ENCODE peak calls at places on chromosome 22, in seven cellular contexts. Z, V, C, X, F, T and N are unnamed samples.

GRCh38 chr22:46078241-46079092 is 71.9 kb upstream of the PPARA start:
- DNase-seq in Z (peak; percentile 84), V (peak; percentile 81), C (no peak), X (no peak), F (peak; percentile 51), T (no peak), N (peak; percentile 69)

GRCh38 chr22:40908895-40909294 is 42.3 kb upstream of the RBX1 start:
- DNase-seq in Z (no peak), V (no peak), C (no peak), X (no peak), F (no peak), T (no peak), N (no peak)

GRCh38 chr22:40216041-40216756 is 38.5 kb downstream of the TNRC6B start:
- DNase-seq in Z (no peak), V (no peak), C (no peak), X (no peak), F (no peak), T (no peak), N (no peak)

GRCh38 chr22:20246368-20247009 is 21.6 kb downstream of the RTN4R start:
- DNase-seq in Z (no peak), V (no peak), C (no peak), X (no peak), F (no peak), T (peak; percentile 65), N (no peak)

GRCh38 chr22:47304854-47305253 is 542.4 kb downstream of the TBC1D22A start:
- DNase-seq in Z (no peak), V (no peak), C (no peak), X (no peak), F (no peak), T (no peak), N (no peak)

GRCh38 chr22:26674211-26675190 is 17.1 kb downstream of the MIAT start:
- DNase-seq in Z (no peak), V (no peak), C (no peak), X (no peak), F (no peak), T (no peak), N (no peak)

GRCh38 chr22:46225631-46226030 is 24.5 kb downstream of the CDPF1 start:
- DNase-seq in Z (no peak), V (no peak), C (no peak), X (no peak), F (no peak), T (no peak), N (no peak)

GRCh38 chr22:43228863-43229262 is 41.9 kb upstream of the TTLL12 start:
- DNase-seq in Z (no peak), V (no peak), C (no peak), X (no peak), F (no peak), T (no peak), N (no peak)

GRCh38 chr22:48678171-48679135 is 1149.2 kb downstream of the BRD1 start:
- DNase-seq in Z (no peak), V (no peak), C (no peak), X (no peak), F (no peak), T (no peak), N (no peak)

GRCh38 chr22:28001171-28001835 is 82.2 kb upstream of the PITPNB start:
- DNase-seq in Z (no peak), V (no peak), C (no peak), X (no peak), F (no peak), T (no peak), N (no peak)

GRCh38 chr22:19748139-19748538 is 12.4 kb upstream of the TBX1 start:
- DNase-seq in Z (no peak), V (no peak), C (no peak), X (no peak), F (no peak), T (no peak), N (no peak)

GRCh38 chr22:49044091-49044490 is 783.6 kb downstream of the BRD1 start:
- DNase-seq in Z (no peak), V (no peak), C (no peak), X (no peak), F (no peak), T (no peak), N (no peak)

GRCh38 chr22:45777046-45777851 is 105.6 kb downstream of the ATXN10 start:
- DNase-seq in Z (no peak), V (no peak), C (no peak), X (no peak), F (no peak), T (no peak), N (no peak)

GRCh38 chr22:48083502-48083901 is 1321.1 kb downstream of the TBC1D22A start:
- DNase-seq in Z (no peak), V (no peak), C (no peak), X (no peak), F (no peak), T (no peak), N (no peak)

GRCh38 chr22:50439314-50440250 is 35.3 kb downstream of the SBF1 start:
- DNase-seq in Z (peak; percentile 13), V (no peak), C (no peak), X (no peak), F (no peak), T (no peak), N (no peak)

GRCh38 chr22:20226760-20227350 is 41.3 kb downstream of the RTN4R start:
- DNase-seq in Z (no peak), V (no peak), C (no peak), X (no peak), F (no peak), T (no peak), N (no peak)

GRCh38 chr22:44809456-44809855 is 57.1 kb downstream of the ARHGAP8 start:
- DNase-seq in Z (no peak), V (no peak), C (no peak), X (no peak), F (no peak), T (no peak), N (peak; percentile 20)

GRCh38 chr22:28822930-28823481 is 22.6 kb upstream of the XBP1 start:
- DNase-seq in Z (no peak), V (no peak), C (peak; percentile 73), X (no peak), F (no peak), T (peak; percentile 71), N (no peak)

GRCh38 chr22:19590696-19591095 is 66.5 kb upstream of the CLDN5 start:
- DNase-seq in Z (no peak), V (no peak), C (no peak), X (no peak), F (no peak), T (no peak), N (no peak)

GRCh38 chr22:41124086-41124485 is 31.7 kb downstream of the EP300 start:
- DNase-seq in Z (no peak), V (no peak), C (no peak), X (no peak), F (no peak), T (no peak), N (no peak)

GRCh38 chr22:27370987-27371386 is 430.6 kb downstream of the MN1 start:
- DNase-seq in Z (no peak), V (no peak), C (no peak), X (no peak), F (no peak), T (no peak), N (no peak)

GRCh38 chr22:28711820-28712777 is 29.5 kb downstream of the CHEK2 start:
- DNase-seq in Z (no peak), V (no peak), C (no peak), X (no peak), F (no peak), T (no peak), N (no peak)

GRCh38 chr22:26362471-26362870 is 66.6 kb upstream of the ASPHD2 start:
- DNase-seq in Z (no peak), V (no peak), C (no peak), X (no peak), F (no peak), T (no peak), N (no peak)

GRCh38 chr22:45212992-45213751 is 27.5 kb downstream of the KIAA0930 start:
- DNase-seq in Z (peak; percentile 57), V (peak; percentile 49), C (no peak), X (no peak), F (peak; percentile 51), T (no peak), N (no peak)

DNA sequence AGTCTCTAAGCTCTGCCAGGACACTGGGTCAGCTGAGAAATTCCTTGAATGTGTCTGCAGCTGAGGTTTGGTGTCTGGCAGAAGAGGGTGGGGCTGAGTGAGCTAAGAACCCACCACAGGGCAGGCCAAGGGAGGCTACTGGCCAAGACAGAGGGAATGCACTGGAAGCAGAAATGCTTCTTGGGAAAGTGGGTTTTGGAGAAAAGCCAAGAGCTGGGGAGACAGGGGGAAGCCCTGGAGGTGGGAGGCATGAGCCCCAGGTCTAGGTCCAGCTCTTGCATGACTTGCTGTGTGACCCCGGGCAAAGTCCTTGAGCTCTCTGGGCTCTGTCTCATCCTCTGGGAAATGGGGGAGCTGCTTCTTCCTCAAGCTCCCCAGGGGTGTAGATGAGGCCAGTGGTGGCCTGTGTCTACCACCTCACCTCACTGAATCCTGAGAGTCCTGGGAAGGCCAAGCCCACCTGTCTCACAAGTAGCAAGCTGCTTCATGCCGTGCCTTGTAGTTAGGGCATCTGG is 2.3 kb downstream of the MMP11 start:
- DNase-seq in Z (no peak), V (no peak), C (no peak), X (no peak), F (no peak), T (peak; percentile 60), N (no peak)
- H3K4me1 ChIP-seq in Z (peaks cover 10% of the 10 kb centered on the region), V (no peaks in the 10 kb centered on the region), C (peaks cover 12% of the 10 kb centered on the region), X (peaks cover 21% of the 10 kb centered on the region), F (peaks cover 7% of the 10 kb centered on the region), T (peaks cover 17% of the 10 kb centered on the region), N (peaks cover 11% of the 10 kb centered on the region)

GRCh38 chr22:38881464-38881871 is 9.5 kb upstream of the CBX6 start:
- DNase-seq in Z (peak; percentile 54), V (peak; percentile 81), C (peak; percentile 46), X (no peak), F (no peak), T (no peak), N (no peak)
- TF ChIP-seq CTCF in Z (no peak), V (peak; percentile 31), C (no peak), X (no peak), F (no peak), T (no peak), N (no peak)

DNA sequence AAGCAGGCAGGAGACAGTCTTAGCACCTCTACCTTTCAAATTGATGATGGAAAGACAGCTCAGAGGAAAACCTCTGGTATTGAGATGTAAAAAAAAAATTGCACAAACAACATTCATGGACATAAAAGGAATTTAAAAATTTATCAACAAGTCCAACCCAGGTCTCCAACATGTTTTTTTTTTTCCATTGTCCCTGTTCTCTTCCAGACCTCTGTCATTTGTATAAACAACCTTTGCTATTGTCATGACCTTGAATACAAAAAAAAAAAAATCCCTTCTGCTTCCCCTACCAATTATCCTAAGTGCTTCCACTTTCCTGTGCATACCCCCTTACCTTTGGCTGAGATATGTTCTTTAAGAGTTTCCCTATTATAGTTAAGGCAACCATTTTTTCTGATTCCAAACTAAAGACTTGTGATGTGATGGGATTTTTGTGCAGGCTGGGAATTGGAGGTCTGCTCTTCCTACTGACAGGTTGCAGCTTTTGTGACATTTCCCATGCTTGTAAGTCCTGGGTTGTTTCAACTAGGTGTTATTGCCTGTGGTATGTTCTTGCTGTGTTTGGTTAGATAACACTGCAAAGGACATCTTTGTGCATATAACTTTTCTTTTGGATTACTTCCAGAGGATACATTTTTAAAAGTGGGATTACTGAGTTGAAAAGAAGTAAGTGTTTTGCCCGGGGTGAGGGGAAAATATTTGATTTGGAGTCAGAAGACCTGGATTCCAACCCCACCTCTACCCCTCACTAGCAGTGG is 67.1 kb downstream of the KIAA1671 start:
- DNase-seq in Z (no peak), V (no peak), C (no peak), X (no peak), F (no peak), T (no peak), N (no peak)
- H3K4me3 ChIP-seq in Z (no peak overlapping the region), V (no peak overlapping the region), C (no peak overlapping the region), X (no peak overlapping the region), F (no peak overlapping the region), T (no peak overlapping the region), N (no peak overlapping the region)

GRCh38 chr22:18067121-18067520 is 10.7 kb upstream of the PEX26 start:
- DNase-seq in Z (no peak), V (no peak), C (no peak), X (no peak), F (no peak), T (no peak), N (no peak)
- H3K4me1 ChIP-seq in Z (peaks cover 16% of the 10 kb centered on the region), V (peaks cover 4% of the 10 kb centered on the region), C (no peaks in the 10 kb centered on the region), X (no peaks in the 10 kb centered on the region), F (peaks cover 17% of the 10 kb centered on the region), T (no peaks in the 10 kb centered on the region), N (peaks cover 33% of the 10 kb centered on the region)